ENCODE peak calls at places on chromosome 7, in eight cellular contexts. Z is body of pancreas, N is heart left ventricle, B is HepG2, Y is ovary, K is A549, A is spleen, E is HCT116. S is an unnamed sample.

GRCh38 chr7:52168085-52168484 is 851.5 kb upstream of the COBL start:
- DNase-seq in N (no peak), B (peak; percentile 11), A (no peak), K (peak; percentile 13), Y (no peak), Z (no peak), E (no peak), S (peak; percentile 22)

GRCh38 chr7:111172573-111172972 is 81.6 kb downstream of the LRRN3 start:
- DNase-seq in B (no peak), E (no peak), Z (no peak), N (no peak), Y (no peak), K (no peak), A (no peak), S (no peak)

GRCh38 chr7:111329367-111330234 is 232.7 kb downstream of the IMMP2L start:
- DNase-seq in Z (no peak), B (no peak), E (no peak), Y (no peak), K (peak; percentile 12), N (no peak), A (no peak), S (no peak)

GRCh38 chr7:45582136-45582742 is 8.1 kb downstream of the ADCY1 start:
- DNase-seq in N (no peak), Z (peak; percentile 32), B (no peak), K (no peak), Y (no peak), E (no peak), A (peak; percentile 41), S (no peak)

GRCh38 chr7:6564091-6564770 is 13.0 kb upstream of the GRID2IP start:
- DNase-seq in A (no peak), N (no peak), B (no peak), E (no peak), K (no peak), Y (no peak), Z (no peak), S (no peak)

GRCh38 chr7:156160811-156161210 is 348.5 kb upstream of the SHH start:
- DNase-seq in E (peak; percentile 28), N (no peak), B (no peak), K (peak; percentile 17), A (no peak), Z (no peak), Y (no peak), S (no peak)

GRCh38 chr7:79353720-79354468 is 99.6 kb downstream of the MAGI2 start:
- DNase-seq in N (no peak), Z (no peak), K (no peak), A (peak; percentile 35), E (no peak), B (no peak), Y (no peak), S (no peak)

GRCh38 chr7:90552521-90552920 is 43.6 kb upstream of the CDK14 start:
- DNase-seq in N (no peak), A (no peak), Z (no peak), B (no peak), K (no peak), E (no peak), Y (no peak), S (peak; percentile 31)

GRCh38 chr7:20327047-20327446 is 3.7 kb upstream of the ITGB8 start:
- DNase-seq in Z (no peak), E (no peak), Y (no peak), A (no peak), B (no peak), N (no peak), K (no peak), S (no peak)

GRCh38 chr7:96700516-96700915 is 9.1 kb downstream of the SEM1 start:
- DNase-seq in Z (no peak), A (no peak), K (no peak), Y (no peak), N (no peak), B (no peak), E (no peak), S (no peak)

GRCh38 chr7:152025077-152025936 is at the start of gene GALNT11:
- DNase-seq in N (peak; percentile 87), Y (peak; percentile 88), K (peak; percentile 83), B (peak; percentile 44), E (peak; percentile 54), A (peak; percentile 96), Z (peak; percentile 87), S (peak; percentile 92)

GRCh38 chr7:108650487-108650886 is 80.8 kb downstream of the DNAJB9 start:
- DNase-seq in K (peak; percentile 40), B (no peak), Z (no peak), Y (no peak), E (no peak), N (no peak), A (no peak), S (no peak)

GRCh38 chr7:148058092-148058491 is 532.5 kb upstream of the C7orf33 start:
- DNase-seq in E (no peak), N (no peak), Z (no peak), Y (no peak), A (no peak), B (no peak), K (no peak), S (no peak)

GRCh38 chr7:124723012-124723411 is 42.6 kb downstream of the GPR37 start:
- DNase-seq in Y (no peak), Z (no peak), N (no peak), A (no peak), B (peak; percentile 16), K (peak; percentile 64), E (peak; percentile 52), S (no peak)

GRCh38 chr7:71286336-71286735 is 154.4 kb downstream of the GALNT17 start:
- DNase-seq in Y (peak; percentile 46), Z (no peak), K (no peak), E (no peak), A (no peak), N (peak; percentile 64), B (no peak), S (no peak)

GRCh38 chr7:149218469-149219420 is 20.7 kb upstream of the ZNF212 start:
- DNase-seq in N (no peak), E (no peak), K (no peak), Z (no peak), B (no peak), A (no peak), Y (no peak), S (no peak)

GRCh38 chr7:142412551-142413193 is 154.8 kb upstream of the PRSS58 start:
- DNase-seq in B (peak; percentile 23), K (peak; percentile 73), A (no peak), N (no peak), E (peak; percentile 69), Z (peak; percentile 14), Y (no peak), S (peak; percentile 80)

GRCh38 chr7:100726998-100727761 is 6.2 kb upstream of the ZAN start:
- DNase-seq in K (no peak), N (no peak), Z (no peak), Y (no peak), A (no peak), B (peak; percentile 32), E (no peak), S (no peak)

GRCh38 chr7:21867816-21868646 is 77.7 kb downstream of the CDCA7L start:
- DNase-seq in Z (no peak), E (no peak), A (no peak), K (no peak), N (no peak), B (no peak), Y (no peak), S (peak; percentile 14)
- H3K4me3 ChIP-seq in Z (no peak overlapping the region), E (no peak overlapping the region), A (no peak overlapping the region), K (no peak overlapping the region), N (no peak overlapping the region), B (no peak overlapping the region), Y (no peak overlapping the region), S (no peak overlapping the region)

DNA sequence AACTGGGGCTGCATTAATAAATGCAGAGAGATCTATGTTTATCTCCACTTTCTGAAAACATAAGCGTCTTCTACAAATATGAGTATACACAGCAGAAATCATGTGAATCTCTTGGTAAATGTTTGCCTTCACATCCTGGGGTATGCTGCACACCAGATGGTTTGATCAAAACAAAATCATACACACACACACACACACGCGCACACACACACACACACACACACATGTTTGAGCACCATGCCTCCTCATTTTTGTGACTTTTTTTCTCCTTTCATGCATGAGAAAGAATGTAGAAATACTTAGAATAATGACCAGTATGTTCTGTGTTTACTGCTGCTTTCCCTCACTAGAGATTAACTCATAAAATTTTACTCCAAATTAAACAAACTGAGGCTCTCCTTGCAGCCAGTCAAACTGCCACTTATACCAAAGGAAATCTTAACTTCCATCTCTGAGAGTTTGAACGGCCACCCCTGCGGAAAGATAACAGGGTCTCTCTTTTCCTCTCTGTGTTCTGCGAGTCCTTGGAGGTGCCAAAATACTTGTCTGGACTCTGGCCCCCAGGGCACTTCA is 320.9 kb upstream of the NFE2L3 start:
- DNase-seq in K (no peak), B (no peak), Y (no peak), E (no peak), N (no peak), A (no peak), Z (no peak), S (no peak)
- TF ChIP-seq POLR2A in K (no peak), B (no peak), Y (no peak), E (no peak), N (no peak), A (no peak), Z (no peak), S (no peak)

GRCh38 chr7:128008744-128009143 is 22.5 kb downstream of the LRRC4 start:
- DNase-seq in K (no peak), B (no peak), Z (no peak), E (no peak), A (no peak), N (no peak), Y (no peak), S (no peak)

GRCh38 chr7:128011079-128011670 is 20.1 kb downstream of the LRRC4 start:
- DNase-seq in K (no peak), N (no peak), A (no peak), Z (no peak), E (no peak), B (no peak), Y (no peak), S (no peak)

GRCh38 chr7:128007293-128007680 is 23.9 kb downstream of the LRRC4 start:
- DNase-seq in B (no peak), N (no peak), A (no peak), Z (no peak), Y (no peak), E (no peak), K (no peak), S (no peak)

GRCh38 chr7:128008141-128008540 is 23.1 kb downstream of the LRRC4 start:
- DNase-seq in A (no peak), Z (no peak), B (no peak), E (no peak), Y (no peak), K (no peak), N (no peak), S (no peak)

GRCh38 chr7:128010392-128011078 is 20.7 kb downstream of the LRRC4 start:
- DNase-seq in Y (no peak), N (no peak), A (no peak), B (no peak), K (no peak), E (no peak), Z (no peak), S (peak; percentile 29)
- TF ChIP-seq CTCF in Y (no peak), N (no peak), A (no peak), B (peak; percentile 14), K (no peak), E (peak; percentile 16), Z (no peak), S (no peak)

DNA sequence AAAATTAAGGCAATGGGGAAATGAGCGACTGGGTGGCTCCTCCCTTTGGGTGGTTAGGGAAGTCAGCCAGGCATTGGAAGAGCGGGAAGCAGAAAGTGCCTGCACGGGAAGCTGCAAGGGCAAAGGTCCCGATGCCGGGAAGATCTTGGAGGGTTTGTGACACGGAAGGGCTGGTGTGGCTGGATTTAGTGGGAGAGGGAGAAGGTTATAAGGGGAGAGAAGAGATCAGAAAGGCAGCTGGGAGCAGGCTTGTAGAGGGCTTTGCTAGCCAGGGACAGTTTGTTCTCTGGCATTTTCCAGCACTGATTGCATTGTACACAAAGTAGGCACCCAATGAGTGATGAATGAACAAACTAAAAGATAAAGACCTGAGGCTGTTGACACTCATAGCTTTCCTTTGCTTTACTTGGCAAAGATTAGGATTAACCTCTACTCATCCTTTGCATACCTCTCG is 67.7 kb downstream of the NAMPT start:
- DNase-seq in B (no peak), Y (peak; percentile 26), Z (peak; percentile 84), N (peak; percentile 94), K (peak; percentile 64), E (peak; percentile 21), A (peak; percentile 82), S (no peak)
- H3K4me3 ChIP-seq in B (no peak overlapping the region), Y (no peak overlapping the region), Z (no peak overlapping the region), N (peak overlapping the region; percentile 32), K (peak overlapping the region; percentile 24), E (peak overlapping the region; percentile 40), A (no peak overlapping the region), S (no peak overlapping the region)

S was measured in NB4.